ENCODE peak calls at places on chromosomes 12 and 14, in nine cellular contexts. J is IMR-90; E is ovary; Y is A673; H is PC-9; N is naive thymus-derived CD4-positive, alpha-beta T cell; L is CD4-positive, alpha-beta memory T cell; D is pancreas; R is psoas muscle. M is an unnamed sample.

GRCh38 chr12:88553941-88554658 is 26.2 kb downstream of the KITLG start:
- DNase-seq in J (peak; percentile 64), E (no peak), Y (peak; percentile 61), H (peak; percentile 26), N (no peak), L (no peak), D (no peak), R (no peak), M (no peak)

GRCh38 chr14:73606271-73606670 is 6.0 kb upstream of the ACOT6 start:
- DNase-seq in J (no peak), E (no peak), Y (no peak), H (no peak), N (no peak), L (no peak), D (no peak), R (no peak), M (no peak)

GRCh38 chr12:96220902-96221301 is 26.7 kb downstream of the ELK3 start:
- DNase-seq in J (peak; percentile 67), E (no peak), Y (no peak), H (no peak), N (no peak), L (no peak), D (no peak), R (no peak), M (no peak)

GRCh38 chr14:93100570-93100969 is 15.2 kb downstream of the ITPK1 start:
- DNase-seq in J (no peak), E (no peak), Y (peak; percentile 44), H (no peak), N (no peak), L (no peak), D (no peak), R (no peak), M (peak; percentile 1)

GRCh38 chr12:52810554-52810953 is 3.4 kb downstream of the KRT4 start:
- DNase-seq in J (no peak), E (no peak), Y (no peak), H (no peak), N (no peak), L (no peak), D (no peak), R (no peak), M (no peak)

GRCh38 chr12:41619705-41620104 is 431.6 kb downstream of the PDZRN4 start:
- DNase-seq in J (no peak), E (no peak), Y (peak; percentile 63), H (no peak), N (no peak), L (no peak), D (no peak), R (no peak), M (no peak)

GRCh38 chr14:83883732-83884131 is 1646.2 kb upstream of the FLRT2 start:
- DNase-seq in J (no peak), E (no peak), Y (no peak), H (no peak), N (no peak), L (no peak), D (no peak), R (no peak), M (no peak)

GRCh38 chr12:3092770-3093169 is 15.6 kb downstream of the TSPAN9 start:
- DNase-seq in J (no peak), E (no peak), Y (no peak), H (no peak), N (no peak), L (no peak), D (no peak), R (no peak), M (no peak)

GRCh38 chr12:4324366-4324765 is 3.4 kb downstream of the TIGAR start:
- DNase-seq in J (no peak), E (no peak), Y (no peak), H (no peak), N (no peak), L (no peak), D (no peak), R (no peak), M (no peak)

GRCh38 chr12:34151019-34151418 is 128.7 kb downstream of the ALG10 start:
- DNase-seq in J (no peak), E (no peak), Y (no peak), H (no peak), N (no peak), L (no peak), D (no peak), R (no peak), M (no peak)

GRCh38 chr14:86462193-86462592 is 932.2 kb downstream of the FLRT2 start:
- DNase-seq in J (peak; percentile 30), E (no peak), Y (peak; percentile 46), H (no peak), N (no peak), L (no peak), D (peak; percentile 18), R (no peak), M (no peak)

GRCh38 chr12:94545937-94546771 is 86.5 kb upstream of the CEP83 start:
- DNase-seq in J (peak; percentile 68), E (peak; percentile 30), Y (peak; percentile 40), H (peak; percentile 56), N (no peak), L (no peak), D (peak; percentile 43), R (no peak), M (peak; percentile 44)

GRCh38 chr12:126055521-126055920 is 990.3 kb downstream of the AACS start:
- DNase-seq in J (no peak), E (no peak), Y (no peak), H (peak; percentile 53), N (no peak), L (no peak), D (no peak), R (no peak), M (no peak)

GRCh38 chr12:17110316-17110715 is 504.4 kb upstream of the LMO3 start:
- DNase-seq in J (no peak), E (no peak), Y (no peak), H (no peak), N (no peak), L (no peak), D (no peak), R (no peak), M (no peak)

GRCh38 chr14:103528158-103528511 is 861 bp upstream of the TRMT61A start:
- DNase-seq in J (no peak), E (no peak), Y (no peak), H (peak; percentile 40), N (no peak), L (no peak), D (no peak), R (no peak), M (no peak)

GRCh38 chr14:30267141-30267540 is 291.8 kb upstream of the G2E3 start:
- DNase-seq in J (peak; percentile 68), E (no peak), Y (no peak), H (no peak), N (no peak), L (no peak), D (no peak), R (no peak), M (no peak)

GRCh38 chr12:111406474-111407370 is 999 bp downstream of the SH2B3 start:
- DNase-seq in J (no peak), E (peak; percentile 33), Y (no peak), H (no peak), N (peak; percentile 71), L (peak; percentile 55), D (peak; percentile 57), R (peak; percentile 70), M (peak; percentile 79)

DNA sequence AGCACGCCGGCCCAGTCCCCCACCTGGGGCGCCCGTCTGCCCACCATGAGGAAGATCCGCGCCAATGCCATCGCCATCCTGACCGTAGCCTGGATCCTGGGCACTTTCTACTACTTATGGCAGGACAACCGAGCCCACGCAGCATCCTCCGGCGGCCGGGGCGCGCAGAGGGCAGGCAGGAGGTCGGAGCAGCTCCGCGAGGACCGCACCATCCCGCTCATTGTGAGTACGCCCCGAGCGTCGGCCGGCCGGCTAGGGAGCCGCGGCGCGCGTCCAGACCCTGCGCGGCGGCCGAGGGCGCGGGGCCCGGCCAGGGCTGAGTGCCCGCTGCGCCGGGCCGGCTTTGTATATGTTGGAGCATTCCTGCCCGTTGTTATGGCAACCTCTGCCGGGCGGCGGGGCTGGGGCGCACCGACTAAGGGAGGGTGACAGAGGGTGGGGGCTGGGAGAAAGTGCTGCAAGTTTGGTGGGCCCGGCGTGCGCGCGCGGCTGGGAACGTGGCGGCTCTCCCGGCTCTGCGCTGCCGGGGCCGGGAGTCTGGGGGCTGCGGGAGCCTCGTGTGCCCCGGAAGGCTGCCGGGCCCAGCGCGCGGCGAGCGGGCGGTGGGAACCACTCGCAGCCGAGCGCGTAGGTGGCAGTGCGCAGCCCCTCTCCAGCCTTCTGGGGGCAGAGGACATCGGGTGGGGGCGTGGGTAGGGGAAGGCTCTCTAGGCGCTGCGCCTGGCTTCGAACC is 454 bp downstream of the GALNT16 start:
- DNase-seq in J (peak; percentile 4), E (no peak), Y (peak; percentile 30), H (peak; percentile 7), N (no peak), L (no peak), D (no peak), R (peak; percentile 64), M (no peak)
- H3K27ac ChIP-seq in J (no peak overlapping the region), E (no peak overlapping the region), Y (no peak overlapping the region), H (no peak overlapping the region), N (no peak overlapping the region), L (no peak overlapping the region), D (no peak overlapping the region), R (peak overlapping the region; percentile 36), M (no peak overlapping the region)

DNA sequence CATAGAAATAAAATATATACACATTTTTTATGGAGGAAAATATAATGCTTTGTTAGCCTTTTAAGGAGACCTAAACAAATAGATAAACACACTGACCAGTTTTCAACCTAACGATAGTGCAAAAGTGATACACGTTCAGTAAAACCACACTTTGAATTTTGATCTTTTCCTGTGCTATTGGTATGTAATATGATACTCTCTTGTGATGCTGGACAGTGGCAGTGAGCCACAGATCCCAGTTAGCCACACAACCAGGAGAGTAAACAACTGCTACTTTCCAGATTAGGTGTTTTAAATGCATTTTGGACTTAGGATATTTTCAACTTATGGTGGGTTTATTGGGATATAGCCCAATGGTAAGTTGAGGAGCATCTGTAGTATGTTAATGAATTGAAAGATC is 243.1 kb downstream of the ERC1 start:
- DNase-seq in J (peak; percentile 49), E (no peak), Y (no peak), H (no peak), N (no peak), L (no peak), D (no peak), R (no peak), M (no peak)
- H3K36me3 ChIP-seq in J (peaks cover 3% of the 10 kb centered on the region), E (no peaks in the 10 kb centered on the region), Y (peaks cover 3% of the 10 kb centered on the region), H (no peaks in the 10 kb centered on the region), N (no peaks in the 10 kb centered on the region), L (no peaks in the 10 kb centered on the region), D (no peaks in the 10 kb centered on the region), R (peaks cover 3% of the 10 kb centered on the region), M (peaks cover 10% of the 10 kb centered on the region)

DNA sequence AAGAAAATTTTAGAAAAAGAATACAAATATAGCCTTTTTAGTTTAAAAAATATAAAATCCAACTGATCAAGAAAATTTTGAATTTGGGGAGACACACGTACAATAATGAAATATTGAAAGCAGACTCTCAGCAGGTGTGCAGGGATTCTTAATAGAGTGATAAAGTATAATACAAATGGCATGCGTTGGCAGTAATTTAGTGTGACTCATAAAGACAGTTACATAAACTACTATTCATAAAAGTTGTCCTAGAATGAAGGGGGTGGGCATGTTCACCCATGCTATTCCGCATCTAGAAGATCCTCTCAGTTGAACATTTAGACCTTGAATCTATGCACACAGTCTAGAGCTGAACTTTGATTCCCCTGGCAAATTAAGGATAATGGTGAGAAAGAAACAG is 200.4 kb upstream of the AVPR1A start:
- DNase-seq in J (no peak), E (no peak), Y (no peak), H (no peak), N (no peak), L (no peak), D (no peak), R (no peak), M (no peak)
- H3K27ac ChIP-seq in J (no peak overlapping the region), E (no peak overlapping the region), Y (no peak overlapping the region), H (no peak overlapping the region), N (no peak overlapping the region), L (no peak overlapping the region), D (no peak overlapping the region), R (no peak overlapping the region), M (no peak overlapping the region)

GRCh38 chr12:45425426-45425825 is 209.5 kb downstream of the ANO6 start:
- DNase-seq in J (peak; percentile 78), E (no peak), Y (no peak), H (no peak), N (no peak), L (no peak), D (no peak), R (no peak), M (no peak)
- H3K36me3 ChIP-seq in J (peaks cover 10% of the 10 kb centered on the region), E (no peaks in the 10 kb centered on the region), Y (peaks cover 23% of the 10 kb centered on the region), H (peaks cover 37% of the 10 kb centered on the region), N (no peaks in the 10 kb centered on the region), L (peaks cover 10% of the 10 kb centered on the region), D (no peaks in the 10 kb centered on the region), R (peaks cover 3% of the 10 kb centered on the region), M (no peaks in the 10 kb centered on the region)

M was measured in left lung.